ENCODE peak calls at places on chromosome 5, in nine cellular contexts. I is natural killer cell; Z is CD8-positive, alpha-beta memory T cell; H is NCI-H2029; C is B cell; G is HS-27A; F is caudate nucleus; U is ELR; X is SW480. P is an unnamed sample.

GRCh38 chr5:54553659-54554207 is 36.2 kb downstream of the SNX18 start:
- DNase-seq in I (no peak), Z (no peak), H (no peak), C (no peak), G (no peak), F (peak; percentile 89), U (no peak), X (no peak), P (no peak)

GRCh38 chr5:73692166-73692640 is 66.2 kb downstream of the ARHGEF28 start:
- DNase-seq in I (no peak), Z (no peak), H (no peak), C (no peak), G (peak; percentile 52), F (no peak), U (peak; percentile 92), X (no peak), P (no peak)

GRCh38 chr5:95162231-95162992 is 122.5 kb downstream of the MCTP1 start:
- DNase-seq in I (no peak), Z (no peak), H (peak; percentile 27), C (no peak), G (no peak), F (no peak), U (no peak), X (no peak), P (no peak)

GRCh38 chr5:15752886-15753285 is 252.9 kb downstream of the FBXL7 start:
- DNase-seq in I (no peak), Z (no peak), H (no peak), C (no peak), G (no peak), F (no peak), U (no peak), X (no peak), P (no peak)

GRCh38 chr5:171617268-171617667 is 168.3 kb upstream of the SMIM23 start:
- DNase-seq in I (no peak), Z (no peak), H (no peak), C (no peak), G (no peak), F (no peak), U (no peak), X (no peak), P (no peak)

GRCh38 chr5:179901462-179901861 is 6.2 kb downstream of the TBC1D9B start:
- DNase-seq in I (no peak), Z (no peak), H (no peak), C (no peak), G (no peak), F (no peak), U (no peak), X (no peak), P (no peak)

GRCh38 chr5:81950996-81951395 is 20.8 kb upstream of the ATG10 start:
- DNase-seq in I (no peak), Z (no peak), H (no peak), C (no peak), G (no peak), F (no peak), U (no peak), X (no peak), P (no peak)

GRCh38 chr5:78811121-78811832 is 162.7 kb upstream of the LHFPL2 start:
- DNase-seq in I (no peak), Z (no peak), H (no peak), C (no peak), G (no peak), F (no peak), U (no peak), X (no peak), P (no peak)

GRCh38 chr5:98296426-98296825 is 477.0 kb upstream of the RGMB start:
- DNase-seq in I (no peak), Z (no peak), H (no peak), C (no peak), G (no peak), F (no peak), U (peak; percentile 54), X (no peak), P (no peak)

GRCh38 chr5:2109566-2109965 is 226.8 kb upstream of the IRX4 start:
- DNase-seq in I (no peak), Z (no peak), H (peak; percentile 16), C (no peak), G (no peak), F (no peak), U (no peak), X (no peak), P (no peak)

GRCh38 chr5:74380193-74380592 is 260.3 kb downstream of the ENC1 start:
- DNase-seq in I (no peak), Z (no peak), H (no peak), C (no peak), G (no peak), F (no peak), U (no peak), X (no peak), P (no peak)

GRCh38 chr5:172909931-172910502 is 49.2 kb upstream of the RPL26L1 start:
- DNase-seq in I (no peak), Z (no peak), H (peak; percentile 22), C (no peak), G (no peak), F (no peak), U (peak; percentile 92), X (no peak), P (no peak)

GRCh38 chr5:122915717-122916399 is 70.4 kb downstream of the SNX24 start:
- DNase-seq in I (no peak), Z (no peak), H (no peak), C (no peak), G (no peak), F (no peak), U (peak; percentile 7), X (no peak), P (no peak)